ENCODE peak calls at places on chromosomes 5 and 9, in nine cellular contexts. M is NB4, L is H1, X is GM12878, Y is stomach, Z is A549, J is Peyer's patch, T is suprapubic skin, E is K562. Q is an unnamed sample.

GRCh38 chr9:105390901-105391300 is 56.9 kb upstream of the FSD1L start:
- DNase-seq in Z (no peak), M (no peak), L (no peak), J (no peak), T (no peak), Y (no peak), E (no peak), X (no peak), Q (no peak)

GRCh38 chr9:81535542-81536241 is 153.7 kb downstream of the TLE1 start:
- DNase-seq in J (no peak), Z (peak), Y (no peak), X (no peak), T (no peak), M (no peak), E (no peak), L (no peak), Q (no peak)

GRCh38 chr5:55445817-55446216 is 88.9 kb downstream of the PLPP1 start:
- DNase-seq in J (no peak), E (no peak), M (no peak), Y (no peak), T (no peak), L (no peak), Z (no peak), X (no peak), Q (no peak)

GRCh38 chr5:84725946-84726570 is 341.4 kb upstream of the EDIL3 start:
- DNase-seq in T (no peak), X (no peak), Y (no peak), J (no peak), Z (no peak), E (no peak), M (no peak), L (no peak), Q (no peak)

GRCh38 chr5:100803391-100803790 is 99.7 kb downstream of the ST8SIA4 start:
- DNase-seq in J (no peak), L (no peak), E (no peak), X (no peak), M (no peak), Y (no peak), Z (no peak), T (no peak), Q (no peak)

GRCh38 chr5:159951387-159951786 is 35.1 kb downstream of the ADRA1B start:
- DNase-seq in J (no peak), M (no peak), E (peak), Z (peak), T (no peak), X (no peak), Y (no peak), L (peak), Q (no peak)

GRCh38 chr5:166926098-166926497 is 1365.3 kb upstream of the WWC1 start:
- DNase-seq in Z (no peak), T (no peak), E (no peak), L (no peak), X (no peak), J (no peak), Y (no peak), M (no peak), Q (no peak)

GRCh38 chr9:3516667-3517330 is 9.0 kb downstream of the RFX3 start:
- DNase-seq in Z (no peak), Y (no peak), M (no peak), L (no peak), J (no peak), T (no peak), X (no peak), E (no peak), Q (no peak)

GRCh38 chr5:111224561-111224989 is 391 bp downstream of the CAMK4 start:
- DNase-seq in J (no peak), T (no peak), E (no peak), L (no peak), M (no peak), Y (no peak), X (no peak), Z (no peak), Q (no peak)

GRCh38 chr5:180598797-180599589 is 7.7 kb upstream of the SCGB3A1 start:
- DNase-seq in M (no peak), Y (peak), T (peak), J (peak), Z (no peak), L (no peak), E (no peak), X (no peak), Q (no peak)

GRCh38 chr9:134494273-134494815 is 147.3 kb upstream of the COL5A1 start:
- DNase-seq in X (no peak), Z (no peak), M (no peak), Y (no peak), L (no peak), J (peak), T (peak), E (no peak), Q (no peak)

GRCh38 chr9:2616726-2617377 is 4.7 kb upstream of the VLDLR start:
- DNase-seq in X (peak), Y (no peak), E (no peak), T (no peak), M (no peak), L (no peak), J (no peak), Z (no peak), Q (no peak)

GRCh38 chr9:3857673-3858072 is 331.9 kb upstream of the RFX3 start:
- DNase-seq in Y (no peak), L (no peak), T (no peak), X (no peak), Z (no peak), E (no peak), M (no peak), J (no peak), Q (no peak)

GRCh38 chr5:172806897-172807672 is 27.0 kb upstream of the ERGIC1 start:
- DNase-seq in M (peak), E (peak), J (peak), Z (peak), L (peak), X (peak), Y (peak), T (peak), Q (peak)

GRCh38 chr5:6872441-6873160 is 159.4 kb downstream of the TENT4A start:
- DNase-seq in T (no peak), X (no peak), M (no peak), L (no peak), Y (no peak), J (no peak), Z (no peak), E (no peak), Q (no peak)

GRCh38 chr9:27117489-27118135 is 8.6 kb downstream of the TEK start:
- DNase-seq in Y (peak), M (no peak), L (no peak), J (peak), Z (peak), T (no peak), E (no peak), X (no peak), Q (no peak)

GRCh38 chr5:26700759-26701384 is 337.5 kb downstream of the CDH9 start:
- DNase-seq in T (no peak), J (no peak), X (no peak), Z (peak), M (peak), L (peak), Y (no peak), E (peak), Q (peak)

GRCh38 chr9:127751269-127752054 is 16.4 kb upstream of the TOR2A start:
- DNase-seq in X (no peak), Y (no peak), J (no peak), Z (no peak), L (peak), E (peak), T (no peak), M (no peak), Q (no peak)

GRCh38 chr9:35868972-35869371 is 1.2 kb downstream of the OR13J1 start:
- DNase-seq in Y (no peak), Z (no peak), J (no peak), L (peak), X (no peak), E (no peak), M (peak), T (no peak), Q (no peak)

GRCh38 chr5:136014049-136014516 is 14.7 kb upstream of the TGFBI start:
- DNase-seq in Y (no peak), Z (no peak), E (no peak), X (no peak), L (no peak), M (no peak), T (no peak), J (no peak), Q (no peak)

GRCh38 chr5:72379936-72380335 is 59.8 kb downstream of the PTCD2 start:
- DNase-seq in E (no peak), J (no peak), X (no peak), Z (no peak), L (no peak), M (no peak), Y (no peak), T (no peak), Q (no peak)
- TF ChIP-seq POLR2A in E (no peak), J (no peak), X (no peak), Z (no peak), L (no peak), M (no peak), Y (no peak), T (no peak), Q (no peak)

GRCh38 chr9:133436706-133437105 is 14.5 kb downstream of the ADAMTS13 start:
- DNase-seq in L (no peak), Z (no peak), Y (no peak), E (no peak), M (peak), X (no peak), J (no peak), T (no peak), Q (no peak)

GRCh38 chr9:133437753-133438531 is 15.8 kb downstream of the ADAMTS13 start:
- DNase-seq in E (peak), T (no peak), Z (peak), X (no peak), J (no peak), L (no peak), M (no peak), Y (no peak), Q (no peak)

GRCh38 chr9:133441571-133441970 is 18.2 kb upstream of the CACFD1 start:
- DNase-seq in Y (no peak), E (no peak), M (peak), Z (no peak), L (no peak), J (no peak), X (no peak), T (no peak), Q (no peak)

GRCh38 chr9:133440884-133441283 is 18.7 kb downstream of the ADAMTS13 start:
- DNase-seq in X (no peak), L (no peak), Z (no peak), M (no peak), T (no peak), J (peak), Y (no peak), E (no peak), Q (no peak)

GRCh38 chr9:133439337-133439736 is 17.2 kb downstream of the ADAMTS13 start:
- DNase-seq in J (no peak), T (no peak), M (no peak), Y (no peak), Z (no peak), E (no peak), L (no peak), X (no peak), Q (no peak)
- TF ChIP-seq POLR2A in J (no peak), T (no peak), M (no peak), Y (no peak), Z (no peak), E (no peak), L (no peak), X (no peak), Q (no peak)

GRCh38 chr5:94545870-94546625 is 72.4 kb downstream of the KIAA0825 start:
- DNase-seq in Y (no peak), E (no peak), T (no peak), Z (no peak), X (no peak), J (no peak), L (no peak), M (peak), Q (no peak)

GRCh38 chr5:94544031-94544650 is 74.3 kb downstream of the KIAA0825 start:
- DNase-seq in E (no peak), T (no peak), Y (no peak), Z (no peak), L (no peak), J (no peak), M (peak), X (peak), Q (no peak)

GRCh38 chr5:94540856-94541494 is 77.4 kb downstream of the KIAA0825 start:
- DNase-seq in X (no peak), L (no peak), J (no peak), T (no peak), Z (no peak), E (no peak), M (peak), Y (no peak), Q (no peak)

DNA sequence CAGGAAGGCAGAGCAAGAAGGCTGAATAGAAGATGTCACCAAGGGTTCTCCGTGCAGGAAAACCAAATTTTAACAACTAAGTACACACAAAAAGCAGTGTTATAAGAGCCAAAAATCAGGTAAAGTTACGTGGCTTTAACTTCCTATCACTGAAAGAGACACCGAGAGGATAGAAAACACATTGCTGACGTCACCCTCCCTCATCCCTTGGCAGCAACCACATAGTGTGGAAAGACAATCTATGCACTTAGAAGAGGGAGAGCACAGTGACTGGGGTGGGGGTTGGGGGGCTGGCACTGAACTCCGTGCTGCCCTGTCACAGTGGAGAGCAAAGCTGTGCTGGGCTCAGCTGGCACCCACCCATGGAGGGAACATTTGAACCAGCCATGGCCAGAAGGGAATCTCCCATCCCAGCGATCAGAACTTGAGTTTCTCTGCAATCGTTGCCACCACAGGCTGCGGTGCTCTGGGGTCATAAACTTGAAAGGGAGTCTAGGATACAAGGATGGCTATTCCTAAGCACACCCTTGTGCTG is 73.6 kb downstream of the KIAA0825 start:
- DNase-seq in T (no peak), X (no peak), E (no peak), J (no peak), Y (no peak), Z (no peak), L (no peak), M (peak), Q (no peak)
- TF ChIP-seq POLR2A in T (no peak), X (no peak), E (no peak), J (no peak), Y (no peak), Z (no peak), L (no peak), M (no peak), Q (no peak)

GRCh38 chr5:142324871-142325676 is at the start of gene SPRY4:
- DNase-seq in E (peak), J (peak), L (peak), M (peak), Y (peak), T (peak), X (peak), Z (peak), Q (peak)
- TF ChIP-seq POLR2A in E (peak), J (peak), L (no peak), M (peak), Y (no peak), T (no peak), X (peak), Z (peak), Q (peak)

DNA sequence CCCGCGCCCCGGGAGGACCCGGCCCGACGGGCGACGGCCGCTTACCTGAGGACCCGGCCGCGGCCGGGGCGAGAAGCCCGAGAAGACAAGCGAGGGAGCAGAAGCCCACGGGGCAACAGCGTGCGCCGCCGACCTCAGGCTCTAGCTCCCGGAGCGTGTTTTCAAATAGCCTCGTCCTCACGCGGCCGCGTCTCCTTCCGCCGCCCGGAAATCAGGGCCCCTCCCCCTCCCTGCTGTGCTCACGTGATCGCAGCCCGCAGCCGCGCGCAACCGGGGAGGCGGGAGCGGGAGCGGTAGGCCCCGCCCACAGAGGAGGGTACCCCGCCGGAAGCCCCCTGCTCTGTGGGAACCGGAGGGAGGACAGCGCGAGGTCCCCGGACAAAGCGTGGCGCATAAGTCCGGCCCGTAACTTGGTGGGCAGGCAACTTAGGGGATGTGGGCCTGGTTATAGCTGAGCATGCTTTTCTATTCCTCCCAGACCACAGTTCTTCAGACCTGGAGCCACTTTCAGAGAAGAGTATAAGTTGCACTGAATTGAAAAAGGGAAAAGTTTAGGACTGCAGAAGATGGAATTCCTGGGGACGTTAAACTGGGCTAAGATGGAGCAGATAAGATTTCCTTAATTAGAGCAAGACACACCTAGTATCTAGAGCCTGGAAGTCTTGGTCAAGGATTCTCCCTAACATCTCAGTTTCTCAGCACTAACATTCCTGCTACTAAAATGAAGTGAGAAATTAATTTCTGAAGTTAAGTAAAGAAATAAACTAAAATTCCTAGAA is at the start of gene TEX10:
- DNase-seq in E (peak), T (peak), J (peak), Z (peak), X (peak), Y (peak), L (peak), M (peak), Q (peak)
- TF ChIP-seq POLR2A in E (peak), T (no peak), J (peak), Z (peak), X (peak), Y (no peak), L (peak), M (peak), Q (peak)

GRCh38 chr5:176361437-176362097 is at the start of gene KIAA1191:
- DNase-seq in T (peak), L (peak), E (peak), M (peak), J (peak), Z (peak), X (peak), Y (peak), Q (peak)
- TF ChIP-seq POLR2A in T (no peak), L (peak), E (peak), M (peak), J (peak), Z (peak), X (peak), Y (no peak), Q (peak)

GRCh38 chr5:138465288-138466057 is at the start of gene EGR1:
- DNase-seq in Z (peak), J (peak), L (peak), M (peak), X (peak), T (peak), E (peak), Y (peak), Q (peak)

GRCh38 chr5:138468133-138468965 is 3.1 kb downstream of the EGR1 start:
- DNase-seq in T (no peak), L (no peak), Y (no peak), Z (peak), X (no peak), J (no peak), E (no peak), M (peak), Q (no peak)

GRCh38 chr5:138466058-138466899 is 1.0 kb downstream of the EGR1 start:
- DNase-seq in Z (peak), T (no peak), J (no peak), E (peak), M (no peak), L (no peak), Y (peak), X (no peak), Q (no peak)

GRCh38 chr5:138467711-138468132 is 2.4 kb downstream of the EGR1 start:
- DNase-seq in Z (no peak), J (no peak), Y (peak), T (no peak), E (no peak), X (no peak), M (no peak), L (no peak), Q (peak)

GRCh38 chr5:138466900-138467710 is 1.8 kb downstream of the EGR1 start:
- DNase-seq in E (no peak), L (no peak), T (no peak), J (no peak), Z (peak), Y (peak), M (no peak), X (no peak), Q (peak)
- TF ChIP-seq POLR2A in E (peak), L (no peak), T (no peak), J (no peak), Z (no peak), Y (no peak), M (peak), X (peak), Q (no peak)

Q was measured in erythroblast.